ENCODE peak calls at places on chromosomes 16 and 17, in eight cellular contexts. L, A, C, H, O, R, B and T are unnamed samples.

GRCh38 chr17:4678448-4679026 is 25.4 kb downstream of the PELP1 start:
- DNase-seq in C (no peak), A (peak; percentile 94), B (no peak), R (no peak), H (no peak), O (no peak), L (peak; percentile 66), T (no peak)

GRCh38 chr16:2499454-2499853 is 14.3 kb upstream of the ATP6V0C start:
- DNase-seq in L (no peak), H (no peak), A (no peak), R (no peak), B (no peak), C (no peak), O (no peak), T (no peak)

GRCh38 chr17:66514227-66514806 is 211.9 kb downstream of the PRKCA start:
- DNase-seq in H (no peak), B (no peak), R (no peak), A (peak; percentile 85), C (no peak), O (no peak), L (no peak), T (no peak)

GRCh38 chr17:62696726-62697490 is 69.4 kb downstream of the MRC2 start:
- DNase-seq in R (no peak), H (no peak), B (no peak), A (peak; percentile 42), O (no peak), C (no peak), L (no peak), T (no peak)

GRCh38 chr17:66417300-66417719 is 114.9 kb downstream of the PRKCA start:
- DNase-seq in O (no peak), H (no peak), B (no peak), C (no peak), L (no peak), A (no peak), R (no peak), T (no peak)

GRCh38 chr16:65069090-65069489 is 52.8 kb downstream of the CDH11 start:
- DNase-seq in O (no peak), B (no peak), H (no peak), C (peak; percentile 35), R (no peak), L (peak; percentile 75), A (peak; percentile 92), T (no peak)

GRCh38 chr17:77656054-77656453 is 302.4 kb upstream of the TNRC6C start:
- DNase-seq in C (no peak), A (no peak), B (no peak), O (no peak), H (no peak), R (no peak), L (no peak), T (no peak)

GRCh38 chr17:27492470-27492869 is 36.2 kb downstream of the KSR1 start:
- DNase-seq in B (no peak), C (no peak), A (no peak), L (no peak), O (no peak), R (no peak), H (no peak), T (no peak)

GRCh38 chr16:57341441-57342303 is 16.9 kb upstream of the CCL22 start:
- DNase-seq in A (peak; percentile 94), H (peak; percentile 88), B (no peak), O (no peak), C (no peak), R (no peak), L (peak; percentile 58), T (no peak)

GRCh38 chr17:43671075-43671692 is 9.5 kb upstream of the MEOX1 start:
- DNase-seq in L (no peak), O (no peak), C (peak; percentile 65), B (no peak), R (no peak), H (no peak), A (peak; percentile 71), T (no peak)

GRCh38 chr17:76394166-76394565 is 9.8 kb downstream of the SPHK1 start:
- DNase-seq in O (no peak), A (no peak), B (no peak), L (no peak), C (no peak), H (no peak), R (no peak), T (no peak)

GRCh38 chr16:88941933-88942909 is 34.8 kb downstream of the CBFA2T3 start:
- DNase-seq in H (peak; percentile 47), R (peak; percentile 99), C (no peak), A (peak; percentile 50), L (peak; percentile 25), B (peak; percentile 61), O (peak; percentile 29), T (peak; percentile 51)

GRCh38 chr16:80997139-80997798 is 9.4 kb downstream of the CMC2 start:
- DNase-seq in A (peak; percentile 12), L (peak; percentile 45), R (no peak), H (no peak), B (no peak), O (peak; percentile 67), C (peak; percentile 48), T (no peak)

GRCh38 chr17:82943339-82943738 is 103.5 kb upstream of the ZNF750 start:
- DNase-seq in C (no peak), O (no peak), R (no peak), A (no peak), B (peak; percentile 7), L (no peak), H (no peak), T (peak; percentile 38)

GRCh38 chr17:82946081-82946480 is 106.3 kb upstream of the ZNF750 start:
- DNase-seq in O (no peak), H (no peak), A (no peak), B (no peak), R (no peak), C (no peak), L (no peak), T (no peak)

GRCh38 chr17:82944990-82945389 is 105.2 kb upstream of the ZNF750 start:
- DNase-seq in O (no peak), L (no peak), B (no peak), R (no peak), A (no peak), C (no peak), H (no peak), T (no peak)

GRCh38 chr17:82942166-82943130 is 102.6 kb upstream of the ZNF750 start:
- DNase-seq in C (no peak), R (no peak), A (no peak), H (no peak), L (no peak), B (peak; percentile 8), O (no peak), T (peak; percentile 10)

GRCh38 chr17:82943751-82944150 is 103.9 kb upstream of the ZNF750 start:
- DNase-seq in A (no peak), R (no peak), B (peak; percentile 5), C (no peak), H (no peak), O (no peak), L (no peak), T (peak; percentile 31)
- H3K36me3 ChIP-seq in A (peaks cover 16% of the 10 kb centered on the region), R (peaks cover 35% of the 10 kb centered on the region), B (peaks cover 79% of the 10 kb centered on the region), C (peaks cover 57% of the 10 kb centered on the region), H (peaks cover 6% of the 10 kb centered on the region), O (peaks cover 62% of the 10 kb centered on the region), L (peaks cover 2% of the 10 kb centered on the region), T (peaks cover 12% of the 10 kb centered on the region)

GRCh38 chr17:21200590-21201301 is 13.2 kb downstream of the TMEM11 start:
- DNase-seq in C (no peak), L (no peak), O (no peak), H (no peak), R (no peak), A (peak; percentile 13), B (no peak), T (no peak)
- H3K36me3 ChIP-seq in C (peaks cover 15% of the 10 kb centered on the region), L (peaks cover 12% of the 10 kb centered on the region), O (peaks cover 40% of the 10 kb centered on the region), H (peaks cover 16% of the 10 kb centered on the region), R (peaks cover 10% of the 10 kb centered on the region), A (peaks cover 12% of the 10 kb centered on the region), B (peaks cover 29% of the 10 kb centered on the region), T (peaks cover 16% of the 10 kb centered on the region)

DNA sequence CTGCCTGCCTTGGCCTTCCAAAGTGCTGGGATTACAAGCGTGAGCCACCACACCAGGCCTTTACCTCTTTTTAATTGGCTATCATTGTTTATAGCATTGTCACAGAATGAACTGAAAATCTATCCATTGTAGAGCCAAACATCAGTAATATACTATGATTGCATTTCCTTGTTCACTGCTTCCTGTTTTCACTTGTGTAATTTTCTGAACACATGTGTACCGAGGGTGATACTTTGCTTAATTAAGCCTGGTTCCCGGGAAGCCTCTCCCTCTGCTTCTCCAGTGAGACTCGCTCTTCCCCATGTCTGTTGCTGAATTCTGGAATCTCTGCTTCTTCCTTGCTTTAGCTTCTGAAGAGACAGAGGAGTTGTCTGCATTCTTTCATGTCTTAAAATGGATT is 33.1 kb downstream of the POLR3E start:
- DNase-seq in L (no peak), H (no peak), O (no peak), C (no peak), A (no peak), R (no peak), B (no peak), T (no peak)
- H3K36me3 ChIP-seq in L (peaks cover 23% of the 10 kb centered on the region), H (no peaks in the 10 kb centered on the region), O (peaks cover 85% of the 10 kb centered on the region), C (peaks cover 79% of the 10 kb centered on the region), A (peaks cover 37% of the 10 kb centered on the region), R (peaks cover 33% of the 10 kb centered on the region), B (peaks cover 98% of the 10 kb centered on the region), T (peaks cover 11% of the 10 kb centered on the region)

GRCh38 chr17:44926841-44927525 is 11.7 kb upstream of the GFAP start:
- DNase-seq in L (no peak), H (no peak), O (no peak), C (no peak), A (no peak), B (peak; percentile 15), R (no peak), T (no peak)

GRCh38 chr17:44927696-44928095 is 12.4 kb upstream of the GFAP start:
- DNase-seq in B (no peak), C (no peak), O (no peak), R (no peak), L (no peak), H (no peak), A (no peak), T (no peak)

GRCh38 chr17:44930667-44931066 is 15.4 kb upstream of the GFAP start:
- DNase-seq in R (no peak), A (no peak), C (no peak), L (no peak), O (no peak), H (no peak), B (no peak), T (no peak)

GRCh38 chr17:44928136-44928535 is 12.8 kb upstream of the GFAP start:
- DNase-seq in L (no peak), B (peak; percentile 9), R (no peak), A (no peak), O (no peak), H (no peak), C (no peak), T (no peak)

DNA sequence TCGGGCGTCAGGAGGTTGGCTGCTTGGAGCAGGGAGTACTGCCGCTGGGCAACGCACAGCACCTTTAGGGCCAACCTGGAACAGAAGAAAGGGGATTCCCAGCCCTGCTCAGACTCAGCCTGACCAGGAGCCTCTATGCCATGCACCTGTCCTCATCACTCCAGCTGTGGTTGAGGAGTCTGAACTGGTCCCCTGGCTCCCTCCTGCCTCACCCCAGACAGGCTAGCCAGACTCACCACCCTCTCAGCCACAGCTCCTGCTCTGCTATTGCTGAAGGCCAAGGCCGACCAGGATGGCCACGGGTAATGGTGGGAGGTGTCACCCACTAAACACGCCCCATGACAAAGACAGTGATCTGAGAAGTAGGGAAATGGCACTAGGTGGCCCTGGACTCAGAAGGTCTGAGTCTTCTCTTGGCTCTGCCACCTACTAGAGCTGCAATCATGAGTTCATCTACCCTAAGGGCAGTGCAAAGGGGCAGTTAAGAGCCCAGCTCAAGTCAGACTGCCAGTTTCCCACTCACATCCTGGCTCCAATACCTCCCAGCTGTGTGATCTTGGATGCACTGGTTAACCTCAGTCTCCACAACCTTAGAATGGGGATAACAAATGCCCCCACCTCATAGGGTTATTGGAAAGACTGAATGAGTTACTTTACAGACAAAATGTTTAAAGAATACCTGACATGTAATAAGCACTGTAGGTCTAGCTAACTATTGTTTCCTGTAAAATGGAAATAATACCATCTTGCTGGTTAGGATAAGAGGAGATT is 13.8 kb upstream of the GFAP start:
- DNase-seq in A (peak; percentile 20), O (no peak), C (no peak), R (no peak), H (no peak), L (no peak), B (peak; percentile 7), T (no peak)
- H3K36me3 ChIP-seq in A (no peaks in the 10 kb centered on the region), O (no peaks in the 10 kb centered on the region), C (peaks cover 84% of the 10 kb centered on the region), R (peaks cover 46% of the 10 kb centered on the region), H (no peaks in the 10 kb centered on the region), L (peaks cover 4% of the 10 kb centered on the region), B (no peaks in the 10 kb centered on the region), T (no peaks in the 10 kb centered on the region)